ENCODE peak calls at places on chromosome 3, in five cellular contexts. T, X, G, K and W are unnamed samples.

GRCh38 chr3:12193485-12194165 is 34.9 kb upstream of the TIMP4 start:
- DNase-seq in T (no peak), X (peak; percentile 96), G (peak; percentile 100), K (peak; percentile 73), W (peak; percentile 99)

GRCh38 chr3:4977001-4977888 is 2.0 kb upstream of the BHLHE40 start:
- DNase-seq in T (peak; percentile 64), X (peak; percentile 95), G (peak; percentile 88), K (peak; percentile 90), W (peak; percentile 63)

GRCh38 chr3:30342319-30343060 is 263.9 kb upstream of the TGFBR2 start:
- DNase-seq in T (no peak), X (peak; percentile 97), G (peak; percentile 94), K (peak; percentile 77), W (peak; percentile 99)

GRCh38 chr3:157335677-157336076 is 101.0 kb upstream of the PTX3 start:
- DNase-seq in T (peak; percentile 47), X (no peak), G (peak; percentile 73), K (peak; percentile 37), W (peak; percentile 84)

GRCh38 chr3:184745526-184745925 is 33.7 kb upstream of the MAGEF1 start:
- DNase-seq in T (no peak), X (no peak), G (no peak), K (no peak), W (no peak)

GRCh38 chr3:19866751-19867347 is 67.2 kb downstream of the EFHB start:
- DNase-seq in T (peak; percentile 77), X (peak; percentile 42), G (peak; percentile 72), K (peak; percentile 79), W (peak; percentile 82)

GRCh38 chr3:177358085-177358967 is 161.0 kb upstream of the TBL1XR1 start:
- DNase-seq in T (peak; percentile 41), X (peak; percentile 81), G (peak; percentile 75), K (peak; percentile 73), W (peak; percentile 96)

GRCh38 chr3:116059421-116060096 is 385.7 kb downstream of the LSAMP start:
- DNase-seq in T (peak; percentile 29), X (peak; percentile 98), G (peak; percentile 74), K (peak; percentile 78), W (peak; percentile 88)

GRCh38 chr3:73026111-73026510 is 29.5 kb downstream of the PPP4R2 start:
- DNase-seq in T (no peak), X (no peak), G (no peak), K (no peak), W (no peak)

GRCh38 chr3:40130721-40131120 is 178.8 kb upstream of the EIF1B start:
- DNase-seq in T (no peak), X (no peak), G (no peak), K (no peak), W (no peak)

GRCh38 chr3:166060789-166061479 is 223.7 kb upstream of the BCHE start:
- DNase-seq in T (peak; percentile 12), X (no peak), G (no peak), K (no peak), W (no peak)

GRCh38 chr3:195754906-195755305 is 34.1 kb downstream of the MUC20 start:
- DNase-seq in T (no peak), X (no peak), G (no peak), K (no peak), W (no peak)

GRCh38 chr3:39209329-39209970 is 17.1 kb upstream of the XIRP1 start:
- DNase-seq in T (no peak), X (no peak), G (no peak), K (no peak), W (no peak)

GRCh38 chr3:89025185-89025584 is 82.2 kb upstream of the EPHA3 start:
- DNase-seq in T (peak; percentile 38), X (peak; percentile 81), G (no peak), K (no peak), W (peak; percentile 19)

GRCh38 chr3:191783039-191783438 is 322.1 kb downstream of the PYDC2 start:
- DNase-seq in T (no peak), X (peak; percentile 8), G (no peak), K (no peak), W (peak; percentile 22)

GRCh38 chr3:9036327-9037112 is 73.2 kb upstream of the RAD18 start:
- DNase-seq in T (no peak), X (no peak), G (peak; percentile 93), K (peak; percentile 33), W (no peak)

GRCh38 chr3:63328386-63328785 is 50.3 kb downstream of the SYNPR start:
- DNase-seq in T (no peak), X (peak; percentile 43), G (peak; percentile 19), K (peak; percentile 45), W (no peak)

GRCh38 chr3:108437439-108437838 is 73.0 kb downstream of the MYH15 start:
- DNase-seq in T (no peak), X (no peak), G (no peak), K (peak; percentile 29), W (peak; percentile 35)

GRCh38 chr3:46370784-46371183 is at the start of gene CCR5:
- DNase-seq in T (no peak), X (no peak), G (no peak), K (no peak), W (peak; percentile 35)

GRCh38 chr3:144415492-144415891 is 443.9 kb downstream of the DIPK2A start:
- DNase-seq in T (no peak), X (no peak), G (no peak), K (no peak), W (no peak)

GRCh38 chr3:42904076-42904475 is 1.9 kb upstream of the ZNF662 start:
- DNase-seq in T (no peak), X (no peak), G (no peak), K (no peak), W (no peak)

GRCh38 chr3:42908675-42909074 is 2.7 kb downstream of the ZNF662 start:
- DNase-seq in T (no peak), X (no peak), G (no peak), K (no peak), W (no peak)

GRCh38 chr3:42906905-42907183 is 902 bp downstream of the ZNF662 start:
- DNase-seq in T (peak; percentile 61), X (no peak), G (no peak), K (no peak), W (no peak)

GRCh38 chr3:42906085-42906904 is at the start of gene ZNF662:
- DNase-seq in T (no peak), X (no peak), G (peak; percentile 55), K (no peak), W (no peak)

GRCh38 chr3:42905740-42906084 is 230 bp upstream of the ZNF662 start:
- DNase-seq in T (no peak), X (no peak), G (peak; percentile 4), K (no peak), W (no peak)
- H3K9me3 ChIP-seq in T (no peaks in the 10 kb centered on the region), X (no peaks in the 10 kb centered on the region), G (no peaks in the 10 kb centered on the region), K (no peaks in the 10 kb centered on the region), W (peaks cover 3% of the 10 kb centered on the region)

GRCh38 chr3:147354621-147355020 is 51.7 kb downstream of the ZIC4 start:
- DNase-seq in T (peak; percentile 93), X (no peak), G (no peak), K (no peak), W (no peak)
- TF ChIP-seq EZH2 in T (no peak), X (peak; percentile 69), G (no peak), K (peak; percentile 77), W (no peak)

DNA sequence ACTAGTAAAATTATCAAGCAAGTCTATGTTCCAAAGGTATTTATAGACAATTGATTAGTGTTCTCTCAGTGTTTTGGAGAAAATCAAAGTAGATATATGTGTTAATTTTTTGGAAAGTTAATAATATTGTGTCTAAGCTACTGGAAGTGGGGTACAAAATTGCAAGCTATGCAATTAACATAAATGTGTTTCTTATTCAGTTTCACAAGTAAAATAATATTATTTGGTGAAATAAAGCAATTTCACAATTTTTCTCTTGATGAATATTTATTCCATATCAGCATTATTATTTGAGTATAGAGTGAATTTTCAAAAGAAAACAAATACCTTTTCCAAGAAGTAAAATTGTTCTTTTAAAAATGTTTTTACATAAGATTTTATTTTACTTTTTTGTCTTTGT is 1047.7 kb downstream of the TBL1XR1 start:
- DNase-seq in T (no peak), X (no peak), G (no peak), K (no peak), W (no peak)
- H3K9me3 ChIP-seq in T (no peaks in the 10 kb centered on the region), X (no peaks in the 10 kb centered on the region), G (no peaks in the 10 kb centered on the region), K (no peaks in the 10 kb centered on the region), W (no peaks in the 10 kb centered on the region)

GRCh38 chr3:23944007-23944760 is 902 bp upstream of the NR1D2 start:
- DNase-seq in T (no peak), X (no peak), G (no peak), K (no peak), W (no peak)
- TF ChIP-seq EZH2 in T (no peak), X (no peak), G (peak; percentile 47), K (no peak), W (no peak)

DNA sequence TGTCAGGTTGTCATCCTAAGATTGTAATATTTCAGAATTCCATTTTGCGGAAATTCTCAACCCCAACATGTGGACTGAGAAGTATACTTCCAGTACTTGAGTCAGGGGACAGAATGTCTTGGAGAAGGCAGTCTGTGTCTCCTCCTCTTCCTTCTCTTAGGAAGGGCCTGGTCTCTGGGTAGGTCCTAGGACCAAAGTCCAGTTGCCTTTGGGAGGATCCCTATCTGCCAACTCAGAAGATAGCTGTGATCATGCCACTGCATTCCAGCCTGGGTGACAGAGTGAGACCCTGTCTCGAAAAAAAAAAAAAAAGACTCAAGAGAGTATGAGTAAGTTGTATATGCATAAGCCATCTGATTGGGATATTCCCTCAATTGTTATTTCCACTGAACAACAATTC is 23.9 kb upstream of the FAM3D start:
- DNase-seq in T (no peak), X (no peak), G (no peak), K (no peak), W (no peak)
- H3K9me3 ChIP-seq in T (peaks cover 27% of the 10 kb centered on the region), X (peaks cover 16% of the 10 kb centered on the region), G (no peaks in the 10 kb centered on the region), K (peaks cover 9% of the 10 kb centered on the region), W (peaks cover 25% of the 10 kb centered on the region)

GRCh38 chr3:137769321-137770065 is 5.4 kb downstream of the SOX14 start:
- DNase-seq in T (peak; percentile 39), X (no peak), G (no peak), K (no peak), W (no peak)

GRCh38 chr3:137768021-137768360 is 3.9 kb downstream of the SOX14 start:
- DNase-seq in T (peak; percentile 36), X (no peak), G (no peak), K (no peak), W (no peak)

GRCh38 chr3:137770066-137770805 is 6.1 kb downstream of the SOX14 start:
- DNase-seq in T (peak; percentile 59), X (no peak), G (no peak), K (no peak), W (no peak)

GRCh38 chr3:137767146-137768020 is 3.3 kb downstream of the SOX14 start:
- DNase-seq in T (peak; percentile 93), X (no peak), G (no peak), K (no peak), W (no peak)

GRCh38 chr3:137768361-137769320 is 4.5 kb downstream of the SOX14 start:
- DNase-seq in T (peak; percentile 66), X (no peak), G (no peak), K (peak; percentile 27), W (no peak)
- TF ChIP-seq EZH2 in T (peak; percentile 89), X (no peak), G (peak; percentile 15), K (peak; percentile 99), W (no peak)